ENCODE peak calls at places on chromosomes 6 and 20, in nine cellular contexts. N, I, F, T, Y, U, H, Z and S are unnamed samples.
A peak's percentile ranks its signal among the peaks of the same experiment; 100 is the strongest.

GRCh38 chr20:42721923-42722322 is 467.8 kb downstream of the PTPRT start:
- DNase-seq in N (no peak), I (no peak), F (no peak), T (no peak), Y (no peak), U (no peak), H (no peak), Z (no peak), S (no peak)

GRCh38 chr6:25623065-25623464 is 28.9 kb upstream of the SCGN start:
- DNase-seq in N (no peak), I (no peak), F (no peak), T (no peak), Y (no peak), U (no peak), H (peak; percentile 56), Z (no peak), S (no peak)

GRCh38 chr20:3797592-3798404 is 1.7 kb downstream of the CDC25B start:
- DNase-seq in N (peak; percentile 60), I (peak; percentile 55), F (no peak), T (peak; percentile 69), Y (no peak), U (no peak), H (no peak), Z (no peak), S (no peak)

GRCh38 chr20:32247957-32248497 is 29.4 kb upstream of the KIF3B start:
- DNase-seq in N (no peak), I (no peak), F (no peak), T (no peak), Y (no peak), U (no peak), H (no peak), Z (no peak), S (no peak)

GRCh38 chr6:17268114-17268513 is 13.0 kb upstream of the RBM24 start:
- DNase-seq in N (no peak), I (no peak), F (no peak), T (no peak), Y (no peak), U (no peak), H (no peak), Z (no peak), S (no peak)

GRCh38 chr6:31729515-31729978 is 448 bp upstream of the DDAH2 start:
- DNase-seq in N (peak; percentile 78), I (peak; percentile 91), F (peak; percentile 51), T (peak; percentile 90), Y (peak; percentile 90), U (peak; percentile 87), H (peak; percentile 77), Z (peak; percentile 95), S (peak; percentile 73)

GRCh38 chr6:119738425-119738824 is 388.9 kb upstream of the MAN1A1 start:
- DNase-seq in N (no peak), I (no peak), F (no peak), T (no peak), Y (no peak), U (no peak), H (no peak), Z (no peak), S (no peak)

GRCh38 chr6:30826961-30827342 is 57.4 kb upstream of the DDR1 start:
- DNase-seq in N (no peak), I (no peak), F (no peak), T (peak; percentile 63), Y (no peak), U (no peak), H (no peak), Z (no peak), S (no peak)

GRCh38 chr6:13277231-13277630 is 51.1 kb downstream of the TBC1D7 start:
- DNase-seq in N (no peak), I (no peak), F (no peak), T (no peak), Y (no peak), U (no peak), H (no peak), Z (no peak), S (no peak)

GRCh38 chr6:149365197-149365596 is 34.9 kb upstream of the SUMO4 start:
- DNase-seq in N (no peak), I (no peak), F (no peak), T (no peak), Y (no peak), U (no peak), H (no peak), Z (no peak), S (no peak)

GRCh38 chr6:170152989-170153388 is 137.9 kb downstream of the DLL1 start:
- DNase-seq in N (no peak), I (no peak), F (no peak), T (peak; percentile 13), Y (no peak), U (no peak), H (peak; percentile 76), Z (peak; percentile 72), S (no peak)

GRCh38 chr6:126268087-126268486 is 71.8 kb upstream of the CENPW start:
- DNase-seq in N (no peak), I (no peak), F (no peak), T (peak; percentile 4), Y (peak; percentile 42), U (no peak), H (no peak), Z (no peak), S (no peak)

GRCh38 chr6:28371706-28372451 is 22.1 kb downstream of the ZKSCAN3 start:
- DNase-seq in N (no peak), I (no peak), F (no peak), T (no peak), Y (no peak), U (no peak), H (no peak), Z (no peak), S (no peak)

GRCh38 chr6:22600059-22600458 is 30.7 kb downstream of the HDGFL1 start:
- DNase-seq in N (no peak), I (peak; percentile 8), F (no peak), T (peak; percentile 48), Y (no peak), U (no peak), H (no peak), Z (no peak), S (no peak)

GRCh38 chr6:28263946-28264345 is 3.0 kb upstream of the ZSCAN26 start:
- DNase-seq in N (no peak), I (peak; percentile 60), F (no peak), T (no peak), Y (no peak), U (no peak), H (no peak), Z (no peak), S (no peak)

GRCh38 chr6:165119231-165120020 is 190.0 kb downstream of the C6orf118 start:
- DNase-seq in N (no peak), I (no peak), F (no peak), T (peak; percentile 6), Y (no peak), U (no peak), H (no peak), Z (no peak), S (no peak)

GRCh38 chr6:21277601-21278043 is 315.9 kb upstream of the SOX4 start:
- DNase-seq in N (no peak), I (no peak), F (no peak), T (no peak), Y (no peak), U (no peak), H (no peak), Z (no peak), S (no peak)

GRCh38 chr6:151374024-151374423 is 17.3 kb downstream of the ZBTB2 start:
- DNase-seq in N (no peak), I (no peak), F (no peak), T (peak; percentile 48), Y (no peak), U (peak; percentile 37), H (no peak), Z (peak; percentile 62), S (no peak)

GRCh38 chr20:53899351-53900167 is 170.8 kb downstream of the BCAS1 start:
- DNase-seq in N (peak; percentile 63), I (peak; percentile 77), F (no peak), T (peak; percentile 80), Y (peak; percentile 17), U (no peak), H (peak; percentile 21), Z (no peak), S (no peak)
- TF ChIP-seq CTCF in N (no peak), I (no peak), F (no peak), T (no peak), Y (no peak), U (no peak), H (no peak), Z (no peak), S (no peak)

GRCh38 chr6:139686308-139686707 is 311.9 kb upstream of the CITED2 start:
- DNase-seq in N (no peak), I (peak; percentile 24), F (no peak), T (peak; percentile 81), Y (no peak), U (no peak), H (no peak), Z (no peak), S (no peak)
- TF ChIP-seq CTCF in N (no peak), I (no peak), F (no peak), T (no peak), Y (no peak), U (no peak), H (no peak), Z (no peak), S (no peak)

DNA sequence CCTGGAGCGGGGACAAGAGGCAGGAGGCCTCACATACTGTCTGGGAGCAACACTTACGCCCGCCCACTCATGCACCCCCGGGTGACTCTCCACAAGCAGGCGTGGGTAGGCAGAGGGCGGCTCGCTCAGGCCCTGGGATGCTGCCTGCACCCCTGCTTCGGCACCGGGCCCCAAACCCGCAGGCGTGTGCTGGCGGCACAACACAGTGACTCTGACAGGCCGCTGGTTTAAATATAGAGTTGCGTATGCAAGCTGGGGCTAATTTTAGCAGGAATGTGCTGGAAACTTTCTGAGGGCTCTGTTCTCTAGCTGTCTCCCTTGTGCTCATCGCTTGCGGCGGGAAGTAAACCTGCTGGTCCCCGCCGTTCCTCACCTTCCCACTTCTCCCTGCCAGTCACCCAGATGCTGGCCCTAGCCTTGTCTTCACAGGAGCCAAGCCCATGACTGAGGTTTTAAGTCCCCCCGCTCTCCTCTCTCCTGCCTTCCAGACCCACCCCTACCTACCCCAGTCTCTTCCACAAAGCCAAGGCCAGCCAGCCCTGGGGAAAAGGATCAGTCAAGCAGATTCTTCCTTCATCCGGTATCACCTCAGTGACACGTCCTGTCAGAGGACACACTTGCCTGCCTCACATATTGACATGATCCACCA is 94.5 kb upstream of the FOXP4 start:
- DNase-seq in N (no peak), I (peak; percentile 57), F (no peak), T (peak; percentile 53), Y (no peak), U (no peak), H (no peak), Z (no peak), S (no peak)
- TF ChIP-seq CTCF in N (no peak), I (no peak), F (no peak), T (no peak), Y (no peak), U (no peak), H (no peak), Z (no peak), S (no peak)

DNA sequence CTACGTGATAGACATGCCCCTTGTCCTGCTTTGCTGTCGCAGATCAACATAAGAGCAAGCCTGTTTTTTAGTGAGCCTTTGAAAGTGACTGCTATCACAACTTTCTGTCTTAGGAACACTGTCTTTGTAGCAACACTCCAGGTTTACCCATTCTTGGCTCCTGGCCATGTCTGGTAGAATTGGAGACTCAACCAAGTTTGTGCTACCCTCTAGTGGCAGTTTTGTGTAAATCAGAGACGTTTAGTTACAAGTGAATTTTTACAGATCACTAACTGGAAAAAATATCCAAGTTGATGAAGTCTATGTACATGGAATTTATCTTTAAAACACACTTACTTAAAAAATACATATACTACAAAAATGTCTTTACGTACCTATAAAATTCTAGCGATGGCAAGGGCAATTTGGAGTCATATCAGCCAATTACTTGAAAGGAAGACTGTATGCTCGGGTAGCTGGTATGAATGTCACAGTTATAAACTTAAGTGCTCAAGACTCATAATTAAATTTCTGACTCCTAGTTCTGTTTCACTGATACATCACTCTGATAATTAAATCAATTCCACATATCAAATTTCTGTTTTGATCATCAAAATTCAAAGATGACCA is 101.4 kb downstream of the ADGB start:
- DNase-seq in N (peak; percentile 3), I (peak; percentile 89), F (peak; percentile 69), T (peak; percentile 87), Y (peak; percentile 29), U (peak; percentile 29), H (peak; percentile 59), Z (peak; percentile 38), S (no peak)
- TF ChIP-seq CTCF in N (peak; percentile 63), I (peak; percentile 71), F (peak; percentile 74), T (peak; percentile 72), Y (peak; percentile 76), U (peak; percentile 86), H (peak; percentile 57), Z (peak; percentile 84), S (no peak)